ENCODE peak calls at places on chromosomes 7 and 10, in six cellular contexts. K, Q, W, V, O and D are unnamed samples. For H3K27me3 and H3K4me1, the result is how much of the 10 kb centered on the place peaks cover.

GRCh38 chr10:80274396-80275134 is 14.9 kb downstream of the MAT1A start:
- DNase-seq in K (no peak), Q (peak), W (no peak), V (no peak), O (no peak), D (no peak)

GRCh38 chr10:57992321-57993077 is 275.2 kb downstream of the IPMK start:
- DNase-seq in K (no peak), Q (no peak), W (peak), V (peak), O (no peak), D (no peak)

GRCh38 chr10:26797340-26797739 is 63.4 kb downstream of the ABI1 start:
- DNase-seq in K (no peak), Q (no peak), W (no peak), V (no peak), O (no peak), D (no peak)

GRCh38 chr10:79347894-79348639 is 798 bp downstream of the PPIF start:
- DNase-seq in K (peak), Q (peak), W (peak), V (peak), O (peak), D (peak)

GRCh38 chr10:28250782-28251181 is 52.1 kb downstream of the MPP7 start:
- DNase-seq in K (no peak), Q (no peak), W (no peak), V (peak), O (no peak), D (no peak)

GRCh38 chr10:113099431-113100298 is 149.6 kb downstream of the TCF7L2 start:
- DNase-seq in K (no peak), Q (no peak), W (peak), V (peak), O (no peak), D (no peak)

GRCh38 chr7:44282601-44283171 is 42.7 kb downstream of the CAMK2B start:
- DNase-seq in K (no peak), Q (no peak), W (peak), V (no peak), O (peak), D (peak)

GRCh38 chr10:18523025-18523424 is 128.4 kb downstream of the NSUN6 start:
- DNase-seq in K (no peak), Q (no peak), W (peak), V (peak), O (no peak), D (no peak)

GRCh38 chr7:18421297-18422004 is 74.1 kb upstream of the HDAC9 start:
- DNase-seq in K (no peak), Q (no peak), W (no peak), V (no peak), O (no peak), D (no peak)

GRCh38 chr7:74174606-74175082 is 488 bp downstream of the EIF4H start:
- DNase-seq in K (peak), Q (no peak), W (peak), V (peak), O (peak), D (peak)

GRCh38 chr7:55369427-55369826 is 4.3 kb downstream of the LANCL2 start:
- DNase-seq in K (no peak), Q (no peak), W (no peak), V (peak), O (no peak), D (no peak)

GRCh38 chr7:100888988-100889760 is at the start of gene UFSP1:
- DNase-seq in K (no peak), Q (no peak), W (peak), V (no peak), O (no peak), D (no peak)

GRCh38 chr10:71635251-71635866 is 84.2 kb downstream of the C10orf105 start:
- DNase-seq in K (no peak), Q (no peak), W (no peak), V (no peak), O (no peak), D (no peak)
- H3K27me3 ChIP-seq in K (under half), Q (under half), W (under half), V (half or more), O (under half), D (under half)

DNA sequence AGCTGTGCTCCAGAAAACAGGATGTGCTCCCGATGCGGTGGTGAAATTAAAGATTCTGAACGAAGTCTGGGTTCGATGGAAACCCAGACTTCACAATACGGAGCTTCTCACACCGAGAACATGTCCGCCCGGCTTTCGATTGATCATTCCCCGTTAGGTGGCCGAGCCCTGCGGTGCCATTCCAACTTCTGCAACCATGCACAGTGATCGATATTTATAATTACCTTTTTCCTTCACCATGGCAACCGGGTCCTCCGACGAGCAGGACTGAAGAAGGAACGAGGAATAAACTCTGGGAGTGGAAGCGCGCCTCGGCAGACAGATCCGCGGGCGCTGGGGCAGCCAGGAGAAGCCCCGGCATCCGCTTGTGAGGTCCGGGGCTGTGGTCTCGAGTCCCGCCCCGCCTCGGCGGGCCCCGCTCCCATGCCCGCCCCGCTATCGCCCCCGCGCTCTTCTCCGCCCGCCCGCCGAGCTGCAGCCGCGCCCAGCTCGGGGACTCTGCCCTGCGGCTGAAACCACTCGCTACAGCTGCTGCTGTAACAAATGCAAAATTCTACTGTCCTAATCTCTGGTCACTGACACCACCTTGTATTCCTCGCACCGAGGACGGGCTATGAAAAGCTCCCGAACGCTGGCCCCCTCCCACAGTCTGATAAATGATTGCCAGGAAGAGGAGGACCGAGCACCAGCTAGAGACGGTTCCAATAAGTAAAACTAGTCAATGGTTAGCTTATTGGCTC is 26.2 kb downstream of the ABLIM1 start:
- DNase-seq in K (no peak), Q (no peak), W (peak), V (no peak), O (peak), D (peak)
- TF ChIP-seq POLR2A in K (no peak), Q (no peak), W (no peak), V (no peak), O (no peak), D (no peak)

GRCh38 chr10:11009471-11010308 is 8.0 kb upstream of the CELF2 start:
- DNase-seq in K (no peak), Q (no peak), W (no peak), V (no peak), O (no peak), D (no peak)
- H3K4me1 ChIP-seq in K (under half), Q (under half), W (under half), V (under half), O (under half), D (under half)

GRCh38 chr7:22549051-22549450 is 49.1 kb upstream of the STEAP1B start:
- DNase-seq in K (no peak), Q (no peak), W (no peak), V (no peak), O (no peak), D (no peak)
- H3K27me3 ChIP-seq in K (under half), Q (under half), W (under half), V (under half), O (under half), D (under half)

DNA sequence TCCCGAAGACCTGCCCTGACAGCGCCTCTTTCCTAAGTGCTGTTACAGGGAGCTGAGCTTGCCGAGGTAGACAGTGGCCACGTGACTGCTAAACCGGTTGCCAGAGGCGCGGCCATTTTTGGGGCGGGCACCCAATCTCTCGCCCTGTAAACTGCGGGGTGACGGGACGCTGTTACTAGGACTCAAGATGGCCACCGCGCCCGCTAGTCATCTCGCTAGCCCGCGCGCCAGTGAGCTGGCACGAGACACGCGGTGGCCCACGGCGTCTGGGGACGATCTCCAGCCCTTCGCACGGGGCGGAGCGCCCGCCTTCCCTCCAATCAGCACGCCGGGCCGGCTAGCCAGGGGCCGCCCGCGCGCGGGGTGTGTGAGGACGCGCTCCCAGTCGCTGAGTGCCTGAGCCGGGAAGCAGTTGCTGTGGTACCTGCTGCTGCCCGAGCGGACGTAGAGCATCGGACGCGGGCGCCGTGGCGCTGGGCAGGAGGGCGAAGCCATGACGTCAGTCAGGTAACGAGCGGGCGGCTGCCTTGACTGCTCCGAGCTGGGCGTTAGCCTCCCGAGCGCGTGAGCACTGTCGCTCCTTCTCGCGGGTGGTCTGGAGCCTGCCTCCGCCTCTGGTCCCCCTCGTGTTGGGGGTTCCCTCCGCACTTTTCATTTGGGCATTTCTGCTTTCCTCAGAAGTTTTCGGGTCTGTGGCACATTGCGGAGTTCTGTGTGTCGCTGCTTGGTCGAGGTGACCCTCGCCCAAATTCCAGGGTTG is 25.5 kb downstream of the ADK start:
- DNase-seq in K (peak), Q (peak), W (peak), V (peak), O (peak), D (peak)
- TF ChIP-seq POLR2A in K (peak), Q (no peak), W (peak), V (peak), O (peak), D (no peak)

GRCh38 chr7:2624293-2624881 is 7.4 kb upstream of the TTYH3 start:
- DNase-seq in K (no peak), Q (no peak), W (no peak), V (no peak), O (no peak), D (no peak)

GRCh38 chr7:2627258-2628136 is 4.3 kb upstream of the TTYH3 start:
- DNase-seq in K (no peak), Q (no peak), W (no peak), V (no peak), O (no peak), D (no peak)

GRCh38 chr7:2628891-2629290 is 2.9 kb upstream of the TTYH3 start:
- DNase-seq in K (no peak), Q (no peak), W (no peak), V (no peak), O (no peak), D (no peak)

GRCh38 chr7:2628137-2628482 is 3.7 kb upstream of the TTYH3 start:
- DNase-seq in K (no peak), Q (no peak), W (no peak), V (no peak), O (no peak), D (no peak)

DNA sequence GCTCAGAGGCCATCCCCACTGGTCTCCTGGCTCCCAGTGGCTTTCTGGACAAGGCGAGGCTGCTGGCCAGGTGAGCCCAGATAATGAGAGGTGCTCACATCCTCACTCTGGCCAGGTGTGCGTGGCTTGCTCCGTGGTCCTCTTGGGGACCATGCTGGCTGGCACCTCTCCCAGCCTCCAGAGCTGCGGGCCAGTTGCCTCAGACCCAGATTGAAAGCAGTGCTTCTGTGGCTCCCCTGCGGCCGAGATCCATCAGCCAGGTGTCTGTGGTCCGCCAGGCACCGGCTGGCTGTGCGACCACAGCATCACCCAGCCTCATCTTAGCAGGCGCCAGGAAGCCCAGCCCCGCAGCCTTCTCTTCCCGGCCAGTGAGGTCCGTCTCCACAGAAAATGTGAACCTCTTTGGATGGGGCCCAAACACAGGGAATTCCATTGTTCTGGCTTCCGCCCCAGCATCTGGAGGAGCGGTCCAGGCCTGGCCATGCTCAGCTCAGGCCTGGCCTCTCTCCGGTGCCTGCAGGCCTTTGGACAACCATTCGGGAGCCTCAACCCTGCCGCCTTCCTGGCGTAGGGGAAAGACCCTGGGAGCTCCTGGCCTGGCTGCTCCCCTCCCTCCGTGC is 5.2 kb upstream of the TTYH3 start:
- DNase-seq in K (no peak), Q (no peak), W (no peak), V (peak), O (peak), D (no peak)
- H3K4me1 ChIP-seq in K (half or more), Q (under half), W (under half), V (under half), O (under half), D (under half)